ENCODE peak calls at places on chromosome 16, in ten cellular contexts. C is SK-N-SH, D is GM23338, S is HepG2, M is transverse colon, N is breast epithelium, G is stomach, Q is upper lobe of left lung, E is sigmoid colon, B is Panc1. W is an unnamed sample. For H3K36me3, the result is how much of the 10 kb centered on the place peaks cover.

GRCh38 chr16:50711040-50711439 is 17.6 kb downstream of the NOD2 start:
- DNase-seq in E (no peak), D (no peak), S (no peak), Q (no peak), B (no peak), M (no peak), G (no peak), N (peak), C (no peak), W (no peak)

GRCh38 chr16:57802635-57803412 is 533 bp upstream of the KIFC3 start:
- DNase-seq in N (no peak), Q (no peak), S (peak), C (peak), M (no peak), G (peak), B (no peak), D (peak), E (no peak), W (no peak)

GRCh38 chr16:85086347-85087291 is 25.7 kb downstream of the CIBAR2 start:
- DNase-seq in D (peak), M (peak), G (peak), E (peak), Q (peak), S (peak), C (peak), N (peak), B (peak), W (peak)

GRCh38 chr16:23836078-23836403 is 258 bp downstream of the PRKCB start:
- DNase-seq in Q (no peak), M (no peak), E (no peak), B (no peak), S (no peak), G (no peak), C (no peak), N (no peak), D (no peak), W (no peak)

GRCh38 chr16:3170440-3171180 is 17.4 kb upstream of the OR1F1 start:
- DNase-seq in D (peak), N (no peak), Q (no peak), G (no peak), C (no peak), E (peak), B (no peak), S (no peak), M (no peak), W (no peak)

GRCh38 chr16:80802902-80803301 is 1.5 kb downstream of the CDYL2 start:
- DNase-seq in S (no peak), B (no peak), N (no peak), Q (no peak), D (no peak), G (no peak), C (no peak), E (no peak), M (no peak), W (no peak)

GRCh38 chr16:25563700-25564099 is 128.1 kb upstream of the HS3ST4 start:
- DNase-seq in G (no peak), E (no peak), S (no peak), N (no peak), C (no peak), Q (no peak), M (no peak), D (no peak), B (no peak), W (no peak)

GRCh38 chr16:51290410-51290809 is 139.3 kb upstream of the SALL1 start:
- DNase-seq in B (no peak), N (no peak), E (no peak), S (no peak), M (no peak), G (no peak), C (no peak), Q (no peak), D (peak), W (no peak)

GRCh38 chr16:27759301-27759871 is 209.4 kb downstream of the KATNIP start:
- DNase-seq in N (no peak), M (no peak), G (no peak), S (no peak), C (no peak), B (no peak), D (no peak), Q (no peak), E (no peak), W (peak)

GRCh38 chr16:85152414-85153030 is 40.2 kb upstream of the CIBAR2 start:
- DNase-seq in M (no peak), N (no peak), E (no peak), Q (no peak), B (no peak), S (no peak), D (no peak), C (no peak), G (no peak), W (no peak)

GRCh38 chr16:50692999-50693781 is at the start of gene NOD2:
- DNase-seq in B (no peak), G (peak), C (peak), Q (peak), D (peak), M (no peak), S (no peak), E (no peak), N (no peak), W (no peak)

GRCh38 chr16:72172105-72173034 is at the start of gene PMFBP1:
- DNase-seq in N (no peak), G (no peak), B (no peak), D (peak), M (peak), Q (peak), C (no peak), S (peak), E (peak), W (peak)

GRCh38 chr16:88060524-88061219 is 109.4 kb downstream of the BANP start:
- DNase-seq in N (no peak), C (no peak), G (no peak), D (peak), E (no peak), S (no peak), M (no peak), Q (no peak), B (no peak), W (no peak)

GRCh38 chr16:456891-457483 is 31.5 kb downstream of the RAB11FIP3 start:
- DNase-seq in S (no peak), E (no peak), D (no peak), M (no peak), N (no peak), G (peak), B (no peak), Q (no peak), C (peak), W (peak)

GRCh38 chr16:13858873-13859580 is 60.9 kb upstream of the ERCC4 start:
- DNase-seq in S (peak), N (no peak), Q (no peak), D (no peak), G (no peak), B (no peak), E (no peak), M (no peak), C (no peak), W (no peak)

GRCh38 chr16:57190136-57190535 is 4.0 kb downstream of the RSPRY1 start:
- DNase-seq in S (no peak), B (no peak), E (no peak), N (no peak), C (no peak), G (no peak), M (no peak), D (no peak), Q (no peak), W (no peak)

GRCh38 chr16:85860413-85861094 is 38.4 kb upstream of the IRF8 start:
- DNase-seq in S (no peak), N (no peak), B (no peak), C (no peak), G (no peak), D (no peak), M (no peak), Q (no peak), E (no peak), W (no peak)

GRCh38 chr16:7268182-7268581 is 64.5 kb upstream of the RBFOX1 start:
- DNase-seq in Q (no peak), B (peak), E (no peak), M (no peak), N (no peak), S (peak), D (peak), G (no peak), C (peak), W (no peak)

GRCh38 chr16:21190599-21190998 is 20.8 kb downstream of the ZP2 start:
- DNase-seq in D (no peak), G (no peak), E (no peak), N (no peak), S (no peak), M (no peak), C (peak), B (no peak), Q (no peak), W (no peak)

GRCh38 chr16:56628486-56629035 is 3.0 kb downstream of the MT1E start:
- DNase-seq in S (peak), Q (no peak), G (no peak), M (no peak), B (no peak), E (no peak), N (no peak), C (no peak), D (no peak), W (no peak)

GRCh38 chr16:78836802-78837489 is 737.5 kb downstream of the WWOX start:
- DNase-seq in C (no peak), Q (no peak), D (no peak), N (no peak), M (no peak), S (no peak), E (no peak), B (no peak), G (no peak), W (no peak)

GRCh38 chr16:15689290-15689689 is 39.2 kb downstream of the NDE1 start:
- DNase-seq in Q (no peak), D (no peak), B (no peak), S (no peak), M (no peak), N (no peak), C (no peak), G (no peak), E (no peak), W (no peak)

GRCh38 chr16:2682209-2683021 is at the start of gene KCTD5:
- DNase-seq in G (peak), M (peak), C (peak), S (peak), B (peak), Q (peak), E (peak), N (peak), D (peak), W (peak)

GRCh38 chr16:3879887-3880564 is 487 bp downstream of the CREBBP start:
- DNase-seq in E (peak), D (peak), G (peak), S (no peak), B (no peak), M (peak), Q (peak), C (peak), N (peak), W (peak)

GRCh38 chr16:48613061-48613957 is 3.3 kb upstream of the N4BP1 start:
- DNase-seq in M (peak), C (no peak), Q (no peak), G (peak), N (no peak), B (no peak), S (peak), E (no peak), D (peak), W (no peak)

GRCh38 chr16:14111713-14112538 is 40.8 kb downstream of the MRTFB start:
- DNase-seq in S (peak), N (no peak), M (peak), Q (peak), G (peak), D (no peak), E (peak), C (no peak), B (no peak), W (no peak)

GRCh38 chr16:4032768-4033167 is 83.5 kb downstream of the ADCY9 start:
- DNase-seq in Q (peak), E (no peak), C (no peak), N (no peak), S (no peak), G (peak), M (peak), B (no peak), D (no peak), W (peak)

GRCh38 chr16:74449470-74449869 is 28.2 kb upstream of the CLEC18B start:
- DNase-seq in S (no peak), B (no peak), Q (peak), C (no peak), E (peak), N (no peak), D (no peak), M (peak), G (no peak), W (no peak)

GRCh38 chr16:1244881-1245280 is 4.4 kb downstream of the TPSAB1 start:
- DNase-seq in E (peak), D (no peak), B (no peak), N (peak), C (no peak), M (no peak), S (no peak), Q (peak), G (no peak), W (no peak)

GRCh38 chr16:69109486-69110270 is 4.2 kb downstream of the HAS3 start:
- DNase-seq in G (no peak), M (no peak), N (no peak), E (no peak), B (no peak), C (no peak), D (no peak), S (no peak), Q (no peak), W (no peak)

GRCh38 chr16:23852794-23853562 is 17.2 kb downstream of the PRKCB start:
- DNase-seq in E (no peak), Q (no peak), B (no peak), N (no peak), M (no peak), S (no peak), C (no peak), G (no peak), D (no peak), W (no peak)

GRCh38 chr16:2459647-2460390 is at the start of gene TEDC2:
- DNase-seq in S (peak), N (peak), C (peak), G (peak), Q (peak), B (peak), M (peak), D (peak), E (peak), W (peak)

GRCh38 chr16:74320707-74321106 is 24.1 kb downstream of the PSMD7 start:
- DNase-seq in S (no peak), G (no peak), D (no peak), Q (no peak), C (no peak), B (no peak), N (no peak), E (no peak), M (no peak), W (no peak)

GRCh38 chr16:2022723-2023097 is 3.1 kb downstream of the NPW start:
- DNase-seq in N (no peak), S (no peak), M (no peak), E (no peak), G (no peak), D (peak), C (peak), B (no peak), Q (no peak), W (no peak)

GRCh38 chr16:22317625-22318024 is 20.4 kb downstream of the POLR3E start:
- DNase-seq in E (no peak), M (no peak), Q (no peak), G (no peak), N (no peak), D (no peak), B (no peak), C (no peak), S (no peak), W (no peak)

GRCh38 chr16:55552621-55553020 is 13.9 kb upstream of the CAPNS2 start:
- DNase-seq in B (no peak), Q (no peak), N (no peak), M (no peak), C (no peak), G (no peak), D (no peak), S (no peak), E (no peak), W (peak)

GRCh38 chr16:67187175-67187900 is 2.6 kb downstream of the EXOC3L1 start:
- DNase-seq in M (no peak), B (no peak), Q (no peak), C (no peak), E (no peak), G (no peak), S (no peak), N (no peak), D (no peak), W (no peak)
- TF ChIP-seq POLR2AphosphoS5 in M (no peak), B (no peak), Q (no peak), C (no peak), E (no peak), G (no peak), S (no peak), N (no peak), D (no peak), W (no peak)

DNA sequence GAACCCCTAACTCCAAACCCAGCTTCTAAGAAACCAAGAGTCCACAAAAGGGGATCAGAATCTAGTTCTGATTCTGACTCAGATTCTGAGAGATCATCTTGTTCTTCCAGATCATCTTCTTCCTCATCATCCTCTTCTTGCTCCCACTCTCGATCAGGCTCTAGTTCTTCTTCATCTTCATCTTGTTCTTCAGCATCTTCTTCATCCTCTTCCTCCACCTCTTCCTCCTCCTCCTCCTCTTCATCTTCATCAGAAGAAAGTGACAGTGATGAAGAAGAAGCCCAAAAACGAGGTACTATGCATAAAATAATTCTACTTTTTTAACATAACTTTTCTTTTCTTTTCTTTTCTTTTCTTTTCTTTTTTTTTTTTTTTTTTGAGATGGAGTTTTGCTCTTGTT is 129.9 kb upstream of the RBL2 start:
- DNase-seq in B (no peak), N (no peak), Q (no peak), C (no peak), M (no peak), G (no peak), E (no peak), S (no peak), D (no peak), W (no peak)
- H3K36me3 ChIP-seq in B (under half), N (under half), Q (half or more), C (half or more), M (half or more), G (half or more), E (half or more), S (under half), D (under half), W (under half)

DNA sequence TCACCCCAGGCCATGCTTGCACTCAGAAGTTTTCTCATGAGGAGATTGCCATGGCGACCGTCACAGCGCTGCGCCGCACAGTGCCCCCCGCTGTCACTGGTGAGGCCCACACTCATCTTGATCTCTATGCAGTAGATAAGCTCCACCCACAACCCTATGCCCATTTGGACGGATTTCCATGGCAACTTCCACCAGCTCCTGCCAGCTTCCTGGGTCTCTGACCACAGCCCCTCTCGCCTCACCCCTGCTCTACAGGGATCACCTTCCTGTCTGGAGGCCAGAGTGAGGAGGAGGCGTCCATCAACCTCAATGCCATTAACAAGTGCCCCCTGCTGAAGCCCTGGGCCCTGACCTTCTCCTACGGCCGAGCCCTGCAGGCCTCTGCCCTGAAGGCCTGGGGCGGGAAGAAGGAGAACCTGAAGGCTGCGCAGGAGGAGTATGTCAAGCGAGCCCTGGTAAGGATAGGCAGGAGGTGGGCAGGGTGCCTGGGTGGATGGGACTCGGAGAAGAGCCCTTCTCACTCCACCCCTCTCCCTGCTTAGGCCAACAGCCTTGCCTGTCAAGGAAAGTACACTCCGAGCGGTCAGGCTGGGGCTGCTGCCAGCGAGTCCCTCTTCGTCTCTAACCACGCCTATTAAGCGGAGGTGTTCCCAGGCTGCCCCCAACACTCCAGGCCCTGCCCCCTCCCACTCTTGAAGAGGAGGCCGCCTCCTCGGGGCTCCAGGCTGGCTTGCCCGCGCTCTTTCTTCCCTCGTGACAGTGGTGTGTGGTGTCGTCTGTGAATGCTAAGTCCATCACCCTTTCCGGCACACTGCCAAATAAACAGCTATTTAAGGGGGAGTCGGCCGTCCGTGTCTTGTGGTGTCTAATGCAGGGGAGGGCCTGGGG is 4.3 kb downstream of the ALDOA start:
- DNase-seq in Q (no peak), S (no peak), E (peak), B (no peak), M (no peak), G (no peak), D (no peak), C (peak), N (no peak), W (no peak)
- TF ChIP-seq POLR2AphosphoS5 in Q (no peak), S (peak), E (peak), B (no peak), M (no peak), G (no peak), D (no peak), C (no peak), N (no peak), W (no peak)

DNA sequence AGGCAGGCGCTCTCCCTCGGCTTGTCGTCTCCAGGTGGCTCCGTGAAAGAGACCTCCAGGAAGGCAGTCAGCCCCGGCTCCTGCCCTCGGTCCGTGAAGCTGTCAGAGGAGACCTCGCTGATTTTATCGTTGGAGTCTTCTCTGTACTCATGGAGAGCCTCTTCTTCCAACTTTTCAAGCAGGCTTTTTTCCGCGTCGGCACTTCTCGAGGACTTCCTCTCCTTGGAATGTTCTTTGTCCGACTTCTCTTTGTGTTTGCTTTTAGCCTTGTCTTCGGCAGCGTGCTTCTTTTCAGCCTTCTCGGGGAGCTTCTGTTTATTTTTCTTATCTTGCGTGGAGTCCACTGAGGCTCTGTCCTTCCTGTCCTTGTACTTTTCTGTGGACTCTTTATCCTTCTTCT is 65.0 kb downstream of the ZNF778 start:
- DNase-seq in Q (no peak), G (no peak), E (no peak), S (no peak), D (no peak), C (no peak), M (no peak), B (no peak), N (no peak), W (no peak)
- H3K36me3 ChIP-seq in Q (half or more), G (half or more), E (half or more), S (half or more), D (under half), C (under half), M (half or more), B (under half), N (under half), W (under half)

W was measured in endothelial cell of umbilical vein.